ENCODE peak calls at places on chromosomes 6 and 20, in seven cellular contexts. X is HCT116, U is H1, L is SK-N-SH, H is K562, J is GM12878, I is HepG2. N is an unnamed sample.

GRCh38 chr20:38842558-38842981 is 37.1 kb downstream of the PPP1R16B start:
- DNase-seq in X (no peak), U (no peak), L (no peak), H (no peak), J (peak; percentile 91), I (no peak), N (no peak)

GRCh38 chr6:70289299-70289698 is 13.6 kb downstream of the COL9A1 start:
- DNase-seq in X (no peak), U (no peak), L (peak; percentile 13), H (no peak), J (no peak), I (peak; percentile 14), N (peak; percentile 25)

GRCh38 chr6:20211037-20211940 is 980 bp downstream of the MBOAT1 start:
- DNase-seq in X (no peak), U (no peak), L (no peak), H (peak; percentile 50), J (no peak), I (no peak), N (peak; percentile 92)

GRCh38 chr20:19212524-19213502 is at the start of gene SLC24A3:
- DNase-seq in X (no peak), U (peak; percentile 77), L (peak; percentile 53), H (no peak), J (no peak), I (peak; percentile 23), N (peak; percentile 88)

GRCh38 chr6:44056392-44057237 is 70.6 kb downstream of the MRPL14 start:
- DNase-seq in X (no peak), U (no peak), L (peak; percentile 83), H (no peak), J (no peak), I (no peak), N (no peak)

GRCh38 chr6:40352527-40353170 is 234.5 kb downstream of the LRFN2 start:
- DNase-seq in X (no peak), U (peak; percentile 22), L (no peak), H (no peak), J (no peak), I (no peak), N (no peak)

GRCh38 chr6:66623050-66623449 is 916.0 kb upstream of the EYS start:
- DNase-seq in X (no peak), U (no peak), L (no peak), H (no peak), J (no peak), I (no peak), N (no peak)

GRCh38 chr6:138800377-138801150 is 4.7 kb downstream of the ECT2L start:
- DNase-seq in X (no peak), U (no peak), L (peak; percentile 22), H (no peak), J (no peak), I (no peak), N (peak; percentile 10)

GRCh38 chr6:137744877-137745276 is 122.2 kb upstream of the TNFAIP3 start:
- DNase-seq in X (no peak), U (no peak), L (no peak), H (no peak), J (peak; percentile 75), I (no peak), N (no peak)

GRCh38 chr6:44133003-44133931 is 5.9 kb downstream of the TMEM63B start:
- DNase-seq in X (peak; percentile 15), U (no peak), L (peak; percentile 94), H (peak; percentile 53), J (no peak), I (peak; percentile 68), N (peak; percentile 90)

GRCh38 chr6:38099211-38099610 is 279.7 kb downstream of the ZFAND3 start:
- DNase-seq in X (no peak), U (no peak), L (no peak), H (no peak), J (no peak), I (no peak), N (no peak)

GRCh38 chr20:43404880-43405279 is 52.8 kb upstream of the SRSF6 start:
- DNase-seq in X (peak; percentile 23), U (peak; percentile 83), L (no peak), H (peak; percentile 36), J (no peak), I (peak; percentile 34), N (no peak)

GRCh38 chr20:46963758-46964181 is 69.1 kb downstream of the EYA2 start:
- DNase-seq in X (no peak), U (no peak), L (no peak), H (no peak), J (no peak), I (no peak), N (no peak)

GRCh38 chr6:152746172-152746553 is 4.4 kb upstream of the VIP start:
- DNase-seq in X (peak; percentile 28), U (no peak), L (no peak), H (no peak), J (no peak), I (peak; percentile 69), N (no peak)

GRCh38 chr6:34852406-34853085 is 35.3 kb downstream of the TAF11 start:
- DNase-seq in X (no peak), U (no peak), L (no peak), H (no peak), J (no peak), I (no peak), N (peak; percentile 80)

GRCh38 chr6:33147807-33148666 is 44.2 kb downstream of the COL11A2 start:
- DNase-seq in X (peak; percentile 54), U (no peak), L (peak; percentile 63), H (peak; percentile 38), J (no peak), I (peak; percentile 51), N (peak; percentile 48)

GRCh38 chr6:33670971-33671370 is 40.5 kb downstream of the UQCC2 start:
- DNase-seq in X (no peak), U (peak; percentile 95), L (no peak), H (peak; percentile 80), J (no peak), I (no peak), N (no peak)

GRCh38 chr6:125945378-125946141 is 11.0 kb upstream of the HINT3 start:
- DNase-seq in X (no peak), U (no peak), L (no peak), H (no peak), J (no peak), I (peak; percentile 90), N (no peak)
- TF ChIP-seq JUND in X (no peak), U (no peak), L (no peak), H (peak; percentile 82), J (no peak), I (no peak), N (no peak)

DNA sequence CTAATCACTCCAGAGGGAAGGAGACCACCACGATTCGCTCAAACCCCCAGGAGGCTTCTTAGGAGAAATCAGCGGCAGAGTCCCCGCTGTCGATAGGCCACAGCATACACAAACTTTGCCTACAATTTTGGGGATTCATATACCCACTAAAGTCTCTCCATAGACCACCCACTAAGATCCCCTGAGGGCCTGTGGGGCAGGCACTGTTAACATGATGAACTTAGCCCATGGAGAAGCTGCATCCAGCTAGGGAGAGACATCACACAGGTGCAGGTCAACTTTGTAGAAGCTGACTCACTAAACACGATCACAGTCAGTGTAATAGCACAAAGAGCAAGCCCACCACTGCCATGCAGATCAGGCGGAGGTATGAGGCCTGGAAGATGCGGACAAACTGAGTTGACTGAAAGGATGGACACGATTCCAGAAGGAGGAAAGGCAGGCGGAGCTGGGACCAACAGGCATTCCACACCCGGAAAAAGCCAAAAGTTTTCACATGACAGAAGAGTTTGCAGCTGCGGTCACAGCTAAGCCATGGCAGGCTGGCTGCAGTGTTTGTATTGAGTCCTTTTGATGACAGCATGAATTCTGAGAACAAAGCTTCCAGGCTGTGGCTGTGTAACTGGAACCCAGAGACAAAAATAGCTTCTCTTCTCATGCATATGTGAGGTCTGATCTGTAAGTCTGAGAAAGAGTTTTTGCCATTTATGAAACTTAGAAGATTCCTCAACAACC is 75.7 kb upstream of the QKI start:
- DNase-seq in X (no peak), U (no peak), L (no peak), H (no peak), J (no peak), I (no peak), N (no peak)
- TF ChIP-seq JUND in X (no peak), U (no peak), L (no peak), H (no peak), J (no peak), I (no peak), N (no peak)

GRCh38 chr6:45420909-45421699 is 43.4 kb upstream of the SUPT3H start:
- DNase-seq in X (no peak), U (no peak), L (no peak), H (peak; percentile 27), J (no peak), I (no peak), N (peak; percentile 7)

GRCh38 chr6:45421700-45422540 is 44.2 kb upstream of the SUPT3H start:
- DNase-seq in X (no peak), U (peak; percentile 71), L (peak; percentile 76), H (peak; percentile 60), J (no peak), I (peak; percentile 16), N (peak; percentile 72)

GRCh38 chr6:45419574-45420082 is 41.9 kb upstream of the SUPT3H start:
- DNase-seq in X (peak; percentile 65), U (peak; percentile 76), L (peak; percentile 55), H (peak; percentile 62), J (no peak), I (peak; percentile 42), N (peak; percentile 96)

GRCh38 chr6:45422541-45423110 is 44.9 kb upstream of the SUPT3H start:
- DNase-seq in X (no peak), U (no peak), L (peak; percentile 56), H (peak; percentile 28), J (no peak), I (no peak), N (peak; percentile 49)

DNA sequence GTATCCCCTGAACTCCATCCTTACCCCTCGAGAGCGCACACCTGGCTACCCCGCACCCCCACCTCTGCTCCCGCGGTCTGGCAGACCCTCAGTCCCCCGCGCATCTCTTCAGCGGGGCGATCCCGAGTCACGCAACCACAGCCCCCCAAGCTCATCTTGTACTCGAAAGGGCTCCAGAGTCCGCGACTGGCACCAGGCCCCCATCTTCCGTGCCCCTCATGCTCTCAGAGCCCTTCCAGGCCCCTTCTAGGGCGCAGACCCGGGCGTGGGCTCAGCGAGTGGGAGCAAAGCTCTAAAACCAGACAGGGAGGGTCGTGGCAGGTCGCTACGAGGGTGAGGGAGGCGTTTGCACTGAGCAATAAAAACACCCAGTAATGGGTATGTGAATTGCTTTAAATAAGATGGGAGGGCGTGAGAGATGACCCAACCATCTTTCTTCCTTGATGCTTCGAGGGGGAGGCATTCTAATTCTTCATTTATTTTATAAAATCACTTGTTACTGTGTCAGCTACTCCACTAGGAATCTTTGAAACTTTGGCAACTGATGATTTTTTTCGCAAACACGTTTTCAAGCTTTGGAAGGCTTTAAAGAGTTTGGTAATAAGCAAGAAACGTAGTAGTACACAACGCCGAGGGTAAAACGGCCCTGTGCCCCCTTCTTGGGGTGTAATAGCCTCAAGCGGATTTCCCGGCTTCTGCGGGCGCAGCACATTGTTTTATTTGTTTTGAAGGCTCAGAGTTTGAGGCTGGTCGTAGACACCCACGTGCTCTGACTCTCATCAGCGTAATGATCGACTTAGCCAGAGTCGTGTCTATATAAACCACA is 42.6 kb upstream of the SUPT3H start:
- DNase-seq in X (no peak), U (no peak), L (peak; percentile 19), H (no peak), J (no peak), I (no peak), N (peak; percentile 36)
- TF ChIP-seq JUND in X (no peak), U (no peak), L (no peak), H (no peak), J (no peak), I (no peak), N (no peak)

DNA sequence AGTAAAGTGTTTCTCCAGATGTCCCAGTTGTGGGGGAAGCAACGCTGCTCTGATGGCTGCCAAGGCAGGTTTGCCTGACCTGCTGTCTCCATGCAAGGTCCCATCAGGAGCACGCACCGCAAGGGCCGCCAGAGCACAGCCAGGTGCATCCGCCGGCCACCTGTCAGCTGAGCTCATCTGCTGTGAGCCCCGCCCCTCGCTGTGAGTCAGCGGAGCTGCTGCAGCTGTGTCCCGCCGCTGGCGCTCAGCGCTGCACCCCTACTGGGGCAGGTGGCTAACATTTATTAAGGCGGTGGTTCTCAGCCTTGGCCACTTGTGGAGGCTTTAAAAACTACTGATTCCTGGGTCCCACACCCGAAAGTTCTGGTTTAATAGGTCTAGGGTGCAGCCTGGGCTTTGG is 225.7 kb downstream of the UST start:
- DNase-seq in X (peak; percentile 46), U (peak; percentile 88), L (no peak), H (peak; percentile 53), J (no peak), I (peak; percentile 21), N (peak; percentile 20)
- TF ChIP-seq JUND in X (peak; percentile 72), U (peak; percentile 76), L (no peak), H (peak; percentile 60), J (no peak), I (peak; percentile 22), N (no peak)